ENCODE peak calls at places on chromosomes 7 and 10, in six cellular contexts. A is H1, X is H9, I is IMR-90, L is neuronal stem cell, J is mesenchymal stem cell. D is an unnamed sample.

GRCh38 chr10:132946311-132946710 is 3.9 kb upstream of the CFAP46 start:
- DNase-seq in X (peak), J (no peak), L (no peak), A (no peak), I (no peak), D (no peak)

GRCh38 chr10:57472823-57473619 is 794.7 kb downstream of the IPMK start:
- DNase-seq in A (no peak), L (no peak), J (no peak), I (no peak), X (no peak), D (no peak)

GRCh38 chr7:25529320-25529719 is 301.0 kb upstream of the NPVF start:
- DNase-seq in L (no peak), A (no peak), I (no peak), X (no peak), J (no peak), D (no peak)

GRCh38 chr10:66307826-66308225 is 618.0 kb upstream of the LRRTM3 start:
- DNase-seq in A (no peak), L (no peak), J (no peak), I (no peak), X (no peak), D (no peak)

GRCh38 chr7:106102387-106102966 is 9.6 kb downstream of the SYPL1 start:
- DNase-seq in I (no peak), X (no peak), J (no peak), L (no peak), A (no peak), D (no peak)

GRCh38 chr7:24920702-24921679 is 59.0 kb downstream of the OSBPL3 start:
- DNase-seq in I (no peak), J (no peak), X (no peak), A (no peak), L (no peak), D (no peak)

GRCh38 chr10:48444861-48445841 is 138.7 kb downstream of the MAPK8 start:
- DNase-seq in A (peak), L (no peak), I (no peak), X (peak), J (no peak), D (no peak)

GRCh38 chr10:51389415-51390342 is 309.7 kb downstream of the CSTF2T start:
- DNase-seq in A (peak), J (peak), X (peak), I (peak), L (peak), D (peak)

GRCh38 chr7:149573519-149573918 is 75.9 kb upstream of the ZNF746 start:
- DNase-seq in I (no peak), A (no peak), X (no peak), J (no peak), L (no peak), D (no peak)

GRCh38 chr7:42015413-42015698 is 221.7 kb downstream of the GLI3 start:
- DNase-seq in A (no peak), J (peak), I (no peak), L (no peak), X (no peak), D (no peak)

GRCh38 chr10:35640951-35641429 is 1.1 kb downstream of the FZD8 start:
- DNase-seq in J (peak), A (peak), I (peak), X (peak), L (peak), D (peak)

GRCh38 chr7:155001756-155002410 is 1.0 kb downstream of the PAXIP1 start:
- DNase-seq in L (no peak), A (no peak), I (no peak), J (peak), X (no peak), D (no peak)

GRCh38 chr10:111840546-111840945 is 343.0 kb downstream of the GPAM start:
- DNase-seq in L (no peak), I (no peak), X (no peak), J (no peak), A (no peak), D (no peak)

GRCh38 chr7:118068-118802 is 74.1 kb upstream of the FAM20C start:
- DNase-seq in X (no peak), J (no peak), L (no peak), I (no peak), A (no peak), D (no peak)

GRCh38 chr7:139046143-139046542 is 10.3 kb upstream of the ZC3HAV1L start:
- DNase-seq in X (no peak), I (no peak), A (no peak), L (no peak), J (no peak), D (no peak)

GRCh38 chr10:121536271-121536918 is 61.8 kb downstream of the FGFR2 start:
- DNase-seq in L (no peak), A (no peak), J (no peak), X (no peak), I (no peak), D (no peak)

GRCh38 chr10:70742537-70743429 is 42.4 kb downstream of the TBATA start:
- DNase-seq in I (peak), X (no peak), J (peak), L (no peak), A (no peak), D (peak)

GRCh38 chr7:140541513-140542192 is 62.3 kb upstream of the MKRN1 start:
- DNase-seq in X (peak), A (peak), L (peak), I (peak), J (peak), D (no peak)

GRCh38 chr10:88108115-88108610 is 244.7 kb downstream of the PTEN start:
- DNase-seq in A (no peak), J (no peak), X (no peak), L (no peak), I (no peak), D (no peak)

GRCh38 chr10:86341361-86341811 is 25.2 kb downstream of the GRID1 start:
- DNase-seq in L (no peak), I (no peak), A (no peak), X (no peak), J (no peak), D (no peak)

GRCh38 chr10:103736763-103737162 is 118.6 kb downstream of the SH3PXD2A start:
- DNase-seq in X (peak), A (peak), I (no peak), L (peak), J (no peak), D (no peak)

GRCh38 chr10:75035975-75036708 is 75.3 kb upstream of the SAMD8 start:
- DNase-seq in L (no peak), A (no peak), I (peak), J (peak), X (no peak), D (no peak)

GRCh38 chr7:156219307-156220077 is 407.2 kb upstream of the SHH start:
- DNase-seq in J (no peak), L (no peak), X (no peak), A (no peak), I (no peak), D (no peak)

GRCh38 chr10:71975891-71976725 is 11.9 kb downstream of the CHST3 start:
- DNase-seq in X (no peak), L (no peak), J (peak), I (peak), A (no peak), D (no peak)

GRCh38 chr7:14170872-14171271 is 181.4 kb upstream of the ETV1 start:
- DNase-seq in X (no peak), A (no peak), J (no peak), I (no peak), L (no peak), D (no peak)

GRCh38 chr10:49080071-49080470 is 35.3 kb downstream of the VSTM4 start:
- DNase-seq in A (no peak), J (peak), L (no peak), X (no peak), I (peak), D (no peak)

GRCh38 chr10:112361951-112362770 is 11.8 kb upstream of the ACSL5 start:
- DNase-seq in L (no peak), A (no peak), X (peak), I (peak), J (peak), D (peak)

GRCh38 chr7:77657427-77658331 is 38.6 kb upstream of the RSBN1L start:
- DNase-seq in I (peak), J (peak), A (no peak), X (no peak), L (no peak), D (peak)

GRCh38 chr7:269721-270120 is 20.2 kb upstream of the FOXL3 start:
- DNase-seq in L (no peak), A (no peak), J (no peak), I (no peak), X (no peak), D (no peak)

GRCh38 chr7:17830206-17830605 is 110.1 kb downstream of the SNX13 start:
- DNase-seq in A (no peak), J (peak), I (no peak), X (no peak), L (no peak), D (no peak)

GRCh38 chr7:111137296-111138195 is 46.6 kb downstream of the LRRN3 start:
- DNase-seq in L (no peak), J (peak), I (peak), A (no peak), X (no peak), D (peak)

GRCh38 chr7:40757097-40757496 is 622.3 kb downstream of the SUGCT start:
- DNase-seq in L (no peak), J (no peak), I (no peak), A (no peak), X (no peak), D (no peak)

GRCh38 chr7:28272461-28272877 is 91.9 kb upstream of the JAZF1 start:
- DNase-seq in J (peak), I (peak), A (no peak), L (peak), X (peak), D (no peak)

GRCh38 chr10:110642980-110643655 is 1.0 kb upstream of the RBM20 start:
- DNase-seq in I (no peak), A (peak), J (peak), X (peak), L (peak), D (no peak)

GRCh38 chr10:121282797-121283515 is 315.3 kb downstream of the FGFR2 start:
- DNase-seq in A (no peak), X (no peak), J (no peak), L (no peak), I (no peak), D (no peak)

GRCh38 chr7:24752073-24752800 is 5.0 kb downstream of the GSDME start:
- DNase-seq in X (no peak), L (no peak), A (no peak), I (no peak), J (no peak), D (peak)

GRCh38 chr10:13560597-13560996 is 26.2 kb upstream of the PRPF18 start:
- DNase-seq in A (no peak), L (no peak), X (no peak), J (no peak), I (peak), D (no peak)

GRCh38 chr7:68613405-68613804 is 984.9 kb upstream of the AUTS2 start:
- DNase-seq in X (no peak), A (no peak), J (no peak), L (peak), I (no peak), D (no peak)

GRCh38 chr7:81467964-81468363 is 301.9 kb downstream of the HGF start:
- DNase-seq in J (no peak), X (no peak), A (no peak), I (no peak), L (no peak), D (no peak)

GRCh38 chr7:768881-769504 is 41.9 kb upstream of the PRKAR1B start:
- DNase-seq in A (peak), J (no peak), I (no peak), X (peak), L (peak), D (no peak)

GRCh38 chr10:53489331-53489730 is 716.7 kb upstream of the MBL2 start:
- DNase-seq in I (no peak), X (no peak), J (no peak), L (no peak), A (no peak), D (no peak)
- H2BK5ac ChIP-seq in I (no peak), X (no peak), J (no peak), L (no peak), A (peak), D (no peak)

GRCh38 chr10:129509835-129510234 is 42.8 kb downstream of the MGMT start:
- DNase-seq in X (no peak), L (no peak), J (no peak), A (no peak), I (no peak), D (no peak)

GRCh38 chr10:129509155-129509554 is 42.1 kb downstream of the MGMT start:
- DNase-seq in J (no peak), X (no peak), L (no peak), I (no peak), A (no peak), D (no peak)

GRCh38 chr10:129511758-129512157 is 44.7 kb downstream of the MGMT start:
- DNase-seq in L (no peak), I (no peak), A (no peak), J (no peak), X (no peak), D (no peak)

GRCh38 chr10:129513312-129513711 is 46.3 kb downstream of the MGMT start:
- DNase-seq in X (peak), J (no peak), I (no peak), A (no peak), L (no peak), D (no peak)

DNA sequence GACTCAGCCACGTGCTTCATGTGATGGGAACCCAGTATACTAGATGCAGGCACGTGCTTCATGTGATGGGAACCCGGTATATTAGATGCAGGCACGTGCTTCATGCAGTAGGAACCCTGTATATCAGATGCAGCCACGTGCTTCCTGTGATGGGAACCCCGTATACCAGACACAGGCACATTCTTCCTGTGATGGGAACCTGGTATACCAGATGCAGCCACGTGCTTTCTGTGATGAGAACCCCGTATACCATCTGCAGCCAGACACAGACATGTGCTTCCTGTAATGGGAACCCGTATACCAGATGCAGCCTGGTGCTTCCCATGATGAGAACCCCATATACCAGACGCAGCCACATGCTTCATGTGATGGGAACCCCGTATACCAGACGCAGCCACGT is 44.0 kb downstream of the MGMT start:
- DNase-seq in J (no peak), X (no peak), L (no peak), A (no peak), I (no peak), D (no peak)
- H2AK5ac ChIP-seq in J (no peak), X (no peak), L (no peak), A (no peak), I (no peak), D (no peak)

DNA sequence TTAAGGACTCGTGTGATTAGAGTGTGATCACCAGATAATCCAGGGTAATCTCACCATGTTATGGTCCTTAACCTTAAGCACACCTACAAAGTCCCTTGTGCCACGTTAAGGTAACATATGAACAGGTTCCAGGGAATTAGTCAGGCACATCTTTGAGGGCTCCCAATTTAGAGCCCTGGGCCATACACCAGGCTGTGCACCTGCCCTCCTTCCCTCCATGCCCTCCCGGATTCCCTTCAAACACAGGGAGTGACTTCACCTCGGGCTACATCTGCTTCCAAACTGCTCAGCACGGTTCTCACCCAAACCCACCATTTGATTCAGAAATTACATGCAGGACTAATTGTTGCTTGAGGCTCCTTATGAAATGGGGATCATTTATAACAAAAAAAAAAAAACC is 93.9 kb upstream of the HABP2 start:
- DNase-seq in I (no peak), X (no peak), J (no peak), A (no peak), L (no peak), D (no peak)
- H3K14ac ChIP-seq in I (no peak), X (no peak), J (no peak), A (no peak), L (no peak), D (no peak)

DNA sequence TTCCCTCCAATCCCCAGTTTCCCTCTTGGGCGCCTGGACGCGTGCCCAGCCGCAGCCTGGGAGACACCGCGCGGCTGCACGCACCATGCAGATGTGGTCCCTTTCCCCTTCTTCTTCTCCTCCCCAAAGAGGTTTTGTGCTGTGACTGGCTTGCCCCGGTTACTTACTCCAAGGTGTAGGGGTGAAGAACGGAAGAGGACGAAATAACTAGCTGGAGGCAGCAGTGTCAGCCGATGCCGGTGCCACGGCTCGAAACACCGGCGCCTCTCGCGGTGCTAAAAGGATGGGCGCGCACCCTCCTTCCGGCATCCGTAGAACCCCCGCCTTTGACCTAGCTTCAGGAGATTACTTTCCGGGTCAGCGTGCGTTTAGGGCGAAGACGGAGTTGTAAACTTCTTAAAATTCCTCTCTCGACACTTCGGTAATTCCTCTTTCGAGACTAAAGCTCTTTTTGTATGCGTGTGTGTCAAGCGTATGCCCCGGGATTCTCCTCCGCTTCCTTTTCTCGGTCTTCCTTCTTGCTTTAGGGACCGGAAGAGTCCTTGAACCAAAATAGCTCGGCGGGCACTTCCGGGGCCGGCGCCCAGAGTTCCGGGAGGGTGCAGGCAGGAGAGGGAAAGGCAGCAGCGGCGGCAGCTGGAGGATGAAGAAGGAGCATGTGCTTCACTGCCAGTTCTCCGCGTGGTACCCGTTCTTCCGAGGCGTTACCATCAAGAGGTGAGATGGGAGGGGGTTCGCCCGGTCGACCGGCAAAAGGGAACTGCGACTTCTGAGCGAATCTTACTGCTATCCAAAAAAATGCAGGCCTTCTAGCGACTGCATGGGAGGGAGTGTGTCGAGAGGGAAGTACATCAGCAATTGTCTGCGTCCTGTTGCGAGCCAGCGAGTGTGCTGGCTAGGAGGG is at the start of the genes CDC123 and NUDT5:
- DNase-seq in A (peak), L (peak), X (peak), J (peak), I (peak), D (peak)
- H2BK5ac ChIP-seq in A (peak), L (peak), X (peak), J (peak), I (peak), D (peak)

DNA sequence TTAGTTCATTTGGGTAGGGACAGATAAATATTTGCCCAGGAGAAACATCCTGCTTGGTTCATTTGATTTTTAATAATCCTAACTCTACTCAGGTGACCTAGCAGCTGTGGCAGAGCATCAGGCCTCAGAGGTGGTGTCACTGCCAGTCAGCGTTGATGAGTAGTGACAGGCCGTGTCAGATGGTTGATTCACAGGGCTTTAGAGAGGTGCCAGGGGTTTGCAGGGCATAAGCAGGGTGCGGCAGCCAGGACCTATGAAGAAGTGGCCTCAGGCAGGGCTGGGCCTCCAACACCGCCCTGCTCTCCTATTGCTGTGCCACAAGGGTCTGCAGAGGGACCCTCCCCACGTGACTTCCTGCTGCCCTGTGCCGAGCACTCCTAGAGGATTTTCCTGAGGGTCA is 128.1 kb downstream of the HECW1 start:
- DNase-seq in X (no peak), L (no peak), A (no peak), J (no peak), I (no peak), D (no peak)
- H2AK5ac ChIP-seq in X (no peak), L (no peak), A (no peak), J (no peak), I (no peak), D (no peak)

D was measured in trophoblast cell.